ENCODE peak calls at places on chromosomes 5 and 9, in five cellular contexts. One of them, this sample, is unnamed.
A peak's percentile ranks its signal among the peaks of the same experiment; 100 is the strongest.

GRCh38 chr5:147417133-147417813 is 92.6 kb downstream of the DPYSL3 start:
- DNase-seq in stimulated activated CD8-positive, alpha-beta memory T cell treated with anti-CD3 and anti-CD28 coated beads, Interleukin-15, amount 100 ng/mL, for 1 hour: no peak
- DNase-seq in lung: peak; percentile 79
- DNase-seq in NCI-H524: peak; percentile 62
- DNase-seq in stimulated activated CD4-positive, alpha-beta T cell treated with anti-CD3 and anti-CD28 coated beads, Interleukin-4, amount 100 ng/mL, for 4 hours: no peak
- DNase-seq in this sample: no peak

GRCh38 chr5:176535101-176535654 is 2.0 kb downstream of the RNF44 start:
- DNase-seq in stimulated activated CD8-positive, alpha-beta memory T cell treated with anti-CD3 and anti-CD28 coated beads, Interleukin-15, amount 100 ng/mL, for 1 hour: no peak
- DNase-seq in lung: peak; percentile 63
- DNase-seq in NCI-H524: no peak
- DNase-seq in stimulated activated CD4-positive, alpha-beta T cell treated with anti-CD3 and anti-CD28 coated beads, Interleukin-4, amount 100 ng/mL, for 4 hours: no peak
- DNase-seq in this sample: no peak

GRCh38 chr9:93297659-93298497 is 113.9 kb downstream of the WNK2 start:
- DNase-seq in stimulated activated CD8-positive, alpha-beta memory T cell treated with anti-CD3 and anti-CD28 coated beads, Interleukin-15, amount 100 ng/mL, for 1 hour: no peak
- DNase-seq in lung: no peak
- DNase-seq in NCI-H524: peak; percentile 74
- DNase-seq in stimulated activated CD4-positive, alpha-beta T cell treated with anti-CD3 and anti-CD28 coated beads, Interleukin-4, amount 100 ng/mL, for 4 hours: no peak
- DNase-seq in this sample: no peak

GRCh38 chr5:85929713-85930112 is 688.0 kb upstream of the COX7C start:
- DNase-seq in stimulated activated CD8-positive, alpha-beta memory T cell treated with anti-CD3 and anti-CD28 coated beads, Interleukin-15, amount 100 ng/mL, for 1 hour: no peak
- DNase-seq in lung: no peak
- DNase-seq in NCI-H524: no peak
- DNase-seq in stimulated activated CD4-positive, alpha-beta T cell treated with anti-CD3 and anti-CD28 coated beads, Interleukin-4, amount 100 ng/mL, for 4 hours: no peak
- DNase-seq in this sample: no peak

GRCh38 chr5:17147225-17148120 is 70.0 kb upstream of the BASP1 start:
- DNase-seq in stimulated activated CD8-positive, alpha-beta memory T cell treated with anti-CD3 and anti-CD28 coated beads, Interleukin-15, amount 100 ng/mL, for 1 hour: no peak
- DNase-seq in lung: no peak
- DNase-seq in NCI-H524: no peak
- DNase-seq in stimulated activated CD4-positive, alpha-beta T cell treated with anti-CD3 and anti-CD28 coated beads, Interleukin-4, amount 100 ng/mL, for 4 hours: no peak
- DNase-seq in this sample: no peak

GRCh38 chr9:128683340-128684064 is 5.5 kb upstream of the SET start:
- DNase-seq in stimulated activated CD8-positive, alpha-beta memory T cell treated with anti-CD3 and anti-CD28 coated beads, Interleukin-15, amount 100 ng/mL, for 1 hour: no peak
- DNase-seq in lung: peak; percentile 68
- DNase-seq in NCI-H524: peak; percentile 30
- DNase-seq in stimulated activated CD4-positive, alpha-beta T cell treated with anti-CD3 and anti-CD28 coated beads, Interleukin-4, amount 100 ng/mL, for 4 hours: peak; percentile 25
- DNase-seq in this sample: peak; percentile 63

GRCh38 chr5:73797142-73797530 is 171.1 kb downstream of the ARHGEF28 start:
- DNase-seq in stimulated activated CD8-positive, alpha-beta memory T cell treated with anti-CD3 and anti-CD28 coated beads, Interleukin-15, amount 100 ng/mL, for 1 hour: no peak
- DNase-seq in lung: no peak
- DNase-seq in NCI-H524: no peak
- DNase-seq in stimulated activated CD4-positive, alpha-beta T cell treated with anti-CD3 and anti-CD28 coated beads, Interleukin-4, amount 100 ng/mL, for 4 hours: no peak
- DNase-seq in this sample: no peak

GRCh38 chr5:151319334-151319733 is 15.8 kb upstream of the SLC36A3 start:
- DNase-seq in stimulated activated CD8-positive, alpha-beta memory T cell treated with anti-CD3 and anti-CD28 coated beads, Interleukin-15, amount 100 ng/mL, for 1 hour: no peak
- DNase-seq in lung: no peak
- DNase-seq in NCI-H524: peak; percentile 27
- DNase-seq in stimulated activated CD4-positive, alpha-beta T cell treated with anti-CD3 and anti-CD28 coated beads, Interleukin-4, amount 100 ng/mL, for 4 hours: no peak
- DNase-seq in this sample: peak; percentile 7

GRCh38 chr9:96021616-96022444 is 146.3 kb downstream of the ERCC6L2 start:
- DNase-seq in stimulated activated CD8-positive, alpha-beta memory T cell treated with anti-CD3 and anti-CD28 coated beads, Interleukin-15, amount 100 ng/mL, for 1 hour: no peak
- DNase-seq in lung: no peak
- DNase-seq in NCI-H524: no peak
- DNase-seq in stimulated activated CD4-positive, alpha-beta T cell treated with anti-CD3 and anti-CD28 coated beads, Interleukin-4, amount 100 ng/mL, for 4 hours: no peak
- DNase-seq in this sample: no peak

GRCh38 chr5:119470851-119471451 is 18.7 kb downstream of the HSD17B4 start:
- DNase-seq in stimulated activated CD8-positive, alpha-beta memory T cell treated with anti-CD3 and anti-CD28 coated beads, Interleukin-15, amount 100 ng/mL, for 1 hour: no peak
- DNase-seq in lung: no peak
- DNase-seq in NCI-H524: peak; percentile 5
- DNase-seq in stimulated activated CD4-positive, alpha-beta T cell treated with anti-CD3 and anti-CD28 coated beads, Interleukin-4, amount 100 ng/mL, for 4 hours: no peak
- DNase-seq in this sample: no peak

GRCh38 chr5:128637031-128637430 is 99.0 kb upstream of the FBN2 start:
- DNase-seq in stimulated activated CD8-positive, alpha-beta memory T cell treated with anti-CD3 and anti-CD28 coated beads, Interleukin-15, amount 100 ng/mL, for 1 hour: no peak
- DNase-seq in lung: no peak
- DNase-seq in NCI-H524: no peak
- DNase-seq in stimulated activated CD4-positive, alpha-beta T cell treated with anti-CD3 and anti-CD28 coated beads, Interleukin-4, amount 100 ng/mL, for 4 hours: no peak
- DNase-seq in this sample: no peak

GRCh38 chr9:592225-592624 is 249.3 kb upstream of the DMRT1 start:
- DNase-seq in stimulated activated CD8-positive, alpha-beta memory T cell treated with anti-CD3 and anti-CD28 coated beads, Interleukin-15, amount 100 ng/mL, for 1 hour: no peak
- DNase-seq in lung: no peak
- DNase-seq in NCI-H524: no peak
- DNase-seq in stimulated activated CD4-positive, alpha-beta T cell treated with anti-CD3 and anti-CD28 coated beads, Interleukin-4, amount 100 ng/mL, for 4 hours: no peak
- DNase-seq in this sample: no peak

GRCh38 chr5:14449052-14449661 is 132.4 kb upstream of the OTULINL start:
- DNase-seq in stimulated activated CD8-positive, alpha-beta memory T cell treated with anti-CD3 and anti-CD28 coated beads, Interleukin-15, amount 100 ng/mL, for 1 hour: no peak
- DNase-seq in lung: no peak
- DNase-seq in NCI-H524: no peak
- DNase-seq in stimulated activated CD4-positive, alpha-beta T cell treated with anti-CD3 and anti-CD28 coated beads, Interleukin-4, amount 100 ng/mL, for 4 hours: no peak
- DNase-seq in this sample: no peak

GRCh38 chr9:121300283-121301119 is 32.5 kb downstream of the GSN start:
- DNase-seq in stimulated activated CD8-positive, alpha-beta memory T cell treated with anti-CD3 and anti-CD28 coated beads, Interleukin-15, amount 100 ng/mL, for 1 hour: no peak
- DNase-seq in lung: no peak
- DNase-seq in NCI-H524: no peak
- DNase-seq in stimulated activated CD4-positive, alpha-beta T cell treated with anti-CD3 and anti-CD28 coated beads, Interleukin-4, amount 100 ng/mL, for 4 hours: no peak
- DNase-seq in this sample: no peak

GRCh38 chr9:91246842-91247241 is 114.9 kb downstream of the AUH start:
- DNase-seq in stimulated activated CD8-positive, alpha-beta memory T cell treated with anti-CD3 and anti-CD28 coated beads, Interleukin-15, amount 100 ng/mL, for 1 hour: no peak
- DNase-seq in lung: no peak
- DNase-seq in NCI-H524: no peak
- DNase-seq in stimulated activated CD4-positive, alpha-beta T cell treated with anti-CD3 and anti-CD28 coated beads, Interleukin-4, amount 100 ng/mL, for 4 hours: no peak
- DNase-seq in this sample: no peak

GRCh38 chr9:81724242-81724889 is 35.0 kb upstream of the TLE1 start:
- DNase-seq in stimulated activated CD8-positive, alpha-beta memory T cell treated with anti-CD3 and anti-CD28 coated beads, Interleukin-15, amount 100 ng/mL, for 1 hour: no peak
- DNase-seq in lung: no peak
- DNase-seq in NCI-H524: no peak
- DNase-seq in stimulated activated CD4-positive, alpha-beta T cell treated with anti-CD3 and anti-CD28 coated beads, Interleukin-4, amount 100 ng/mL, for 4 hours: no peak
- DNase-seq in this sample: no peak

GRCh38 chr9:35177520-35177919 is 15.7 kb downstream of the UNC13B start:
- DNase-seq in stimulated activated CD8-positive, alpha-beta memory T cell treated with anti-CD3 and anti-CD28 coated beads, Interleukin-15, amount 100 ng/mL, for 1 hour: no peak
- DNase-seq in lung: no peak
- DNase-seq in NCI-H524: no peak
- DNase-seq in stimulated activated CD4-positive, alpha-beta T cell treated with anti-CD3 and anti-CD28 coated beads, Interleukin-4, amount 100 ng/mL, for 4 hours: no peak
- DNase-seq in this sample: no peak

GRCh38 chr9:122080986-122081385 is 12.1 kb downstream of the TTLL11 start:
- DNase-seq in stimulated activated CD8-positive, alpha-beta memory T cell treated with anti-CD3 and anti-CD28 coated beads, Interleukin-15, amount 100 ng/mL, for 1 hour: no peak
- DNase-seq in lung: no peak
- DNase-seq in NCI-H524: no peak
- DNase-seq in stimulated activated CD4-positive, alpha-beta T cell treated with anti-CD3 and anti-CD28 coated beads, Interleukin-4, amount 100 ng/mL, for 4 hours: no peak
- DNase-seq in this sample: no peak

GRCh38 chr5:150530992-150531588 is 23.2 kb downstream of the NDST1 start:
- DNase-seq in stimulated activated CD8-positive, alpha-beta memory T cell treated with anti-CD3 and anti-CD28 coated beads, Interleukin-15, amount 100 ng/mL, for 1 hour: no peak
- DNase-seq in lung: no peak
- DNase-seq in NCI-H524: no peak
- DNase-seq in stimulated activated CD4-positive, alpha-beta T cell treated with anti-CD3 and anti-CD28 coated beads, Interleukin-4, amount 100 ng/mL, for 4 hours: no peak
- DNase-seq in this sample: no peak

GRCh38 chr5:439181-439580 is 3.8 kb upstream of the EXOC3 start:
- DNase-seq in stimulated activated CD8-positive, alpha-beta memory T cell treated with anti-CD3 and anti-CD28 coated beads, Interleukin-15, amount 100 ng/mL, for 1 hour: no peak
- DNase-seq in lung: no peak
- DNase-seq in NCI-H524: no peak
- DNase-seq in stimulated activated CD4-positive, alpha-beta T cell treated with anti-CD3 and anti-CD28 coated beads, Interleukin-4, amount 100 ng/mL, for 4 hours: no peak
- DNase-seq in this sample: no peak

GRCh38 chr5:139451878-139452660 is 10.5 kb downstream of the ECSCR start:
- DNase-seq in stimulated activated CD8-positive, alpha-beta memory T cell treated with anti-CD3 and anti-CD28 coated beads, Interleukin-15, amount 100 ng/mL, for 1 hour: no peak
- DNase-seq in lung: no peak
- DNase-seq in NCI-H524: no peak
- DNase-seq in stimulated activated CD4-positive, alpha-beta T cell treated with anti-CD3 and anti-CD28 coated beads, Interleukin-4, amount 100 ng/mL, for 4 hours: no peak
- DNase-seq in this sample: no peak

GRCh38 chr9:28270156-28270555 is 696.9 kb upstream of the C9orf72 start:
- DNase-seq in stimulated activated CD8-positive, alpha-beta memory T cell treated with anti-CD3 and anti-CD28 coated beads, Interleukin-15, amount 100 ng/mL, for 1 hour: no peak
- DNase-seq in lung: no peak
- DNase-seq in NCI-H524: no peak
- DNase-seq in stimulated activated CD4-positive, alpha-beta T cell treated with anti-CD3 and anti-CD28 coated beads, Interleukin-4, amount 100 ng/mL, for 4 hours: no peak
- DNase-seq in this sample: no peak

GRCh38 chr9:133130721-133131244 is 9.7 kb upstream of the RALGDS start:
- DNase-seq in stimulated activated CD8-positive, alpha-beta memory T cell treated with anti-CD3 and anti-CD28 coated beads, Interleukin-15, amount 100 ng/mL, for 1 hour: no peak
- DNase-seq in lung: no peak
- DNase-seq in NCI-H524: no peak
- DNase-seq in stimulated activated CD4-positive, alpha-beta T cell treated with anti-CD3 and anti-CD28 coated beads, Interleukin-4, amount 100 ng/mL, for 4 hours: no peak
- DNase-seq in this sample: no peak

GRCh38 chr5:83633285-83633684 is 87.4 kb downstream of the HAPLN1 start:
- DNase-seq in stimulated activated CD8-positive, alpha-beta memory T cell treated with anti-CD3 and anti-CD28 coated beads, Interleukin-15, amount 100 ng/mL, for 1 hour: no peak
- DNase-seq in lung: no peak
- DNase-seq in NCI-H524: no peak
- DNase-seq in stimulated activated CD4-positive, alpha-beta T cell treated with anti-CD3 and anti-CD28 coated beads, Interleukin-4, amount 100 ng/mL, for 4 hours: no peak
- DNase-seq in this sample: no peak

GRCh38 chr9:111728143-111728542 is 66.6 kb downstream of the SHOC1 start:
- DNase-seq in stimulated activated CD8-positive, alpha-beta memory T cell treated with anti-CD3 and anti-CD28 coated beads, Interleukin-15, amount 100 ng/mL, for 1 hour: no peak
- DNase-seq in lung: no peak
- DNase-seq in NCI-H524: no peak
- DNase-seq in stimulated activated CD4-positive, alpha-beta T cell treated with anti-CD3 and anti-CD28 coated beads, Interleukin-4, amount 100 ng/mL, for 4 hours: no peak
- DNase-seq in this sample: no peak

This sample was measured in memory B cell.